ENCODE peak calls at places on chromosomes 16 and 17, in four cellular contexts. K is tibial nerve; M is esophagus squamous epithelium; Z is activated effector memory CD4-positive, alpha-beta T cell treated with anti-CD3 and anti-CD28 coated beads, Interleukin-2, amount 50 U/mL, for 16 hours. L is an unnamed sample.

GRCh38 chr17:66123163-66123562 is 68.8 kb downstream of the CEP112 start:
- DNase-seq in K (no peak), M (no peak), Z (no peak), L (no peak)

GRCh38 chr17:28871056-28871579 is 16.3 kb downstream of the ERAL1 start:
- DNase-seq in K (no peak), M (no peak), Z (peak; percentile 67), L (no peak)

GRCh38 chr17:27294689-27295630 is 1.0 kb downstream of the WSB1 start:
- DNase-seq in K (peak; percentile 81), M (peak; percentile 24), Z (peak; percentile 75), L (no peak)

GRCh38 chr17:64984776-64985521 is 65.7 kb upstream of the LRRC37A3 start:
- DNase-seq in K (no peak), M (no peak), Z (peak; percentile 85), L (no peak)

GRCh38 chr17:76529224-76529642 is 8.3 kb downstream of the CYGB start:
- DNase-seq in K (peak; percentile 87), M (no peak), Z (no peak), L (no peak)

GRCh38 chr17:60390881-60391418 is 983 bp downstream of the USP32 start:
- DNase-seq in K (peak; percentile 25), M (no peak), Z (peak; percentile 69), L (no peak)

GRCh38 chr17:57242148-57242547 is 14.2 kb upstream of the MSI2 start:
- DNase-seq in K (no peak), M (no peak), Z (no peak), L (peak; percentile 35)

GRCh38 chr16:88461291-88462269 is 8.5 kb downstream of the ZFPM1 start:
- DNase-seq in K (no peak), M (no peak), Z (no peak), L (no peak)

GRCh38 chr16:4362476-4363250 is 9.0 kb upstream of the VASN start:
- DNase-seq in K (no peak), M (no peak), Z (no peak), L (no peak)

GRCh38 chr16:82603784-82604411 is 22.9 kb upstream of the CDH13 start:
- DNase-seq in K (no peak), M (no peak), Z (no peak), L (no peak)

GRCh38 chr16:619476-620100 is 11.2 kb upstream of the WFIKKN1 start:
- DNase-seq in K (no peak), M (no peak), Z (no peak), L (peak; percentile 50)

GRCh38 chr16:13421726-13422125 is 498.2 kb upstream of the ERCC4 start:
- DNase-seq in K (no peak), M (no peak), Z (no peak), L (no peak)

GRCh38 chr16:47470211-47470610 is 9.1 kb downstream of the PHKB start:
- DNase-seq in K (no peak), M (no peak), Z (no peak), L (no peak)

GRCh38 chr16:85082553-85083050 is 29.7 kb downstream of the CIBAR2 start:
- DNase-seq in K (no peak), M (no peak), Z (no peak), L (peak; percentile 45)

GRCh38 chr17:43983515-43984411 is 20.7 kb upstream of the NAGS start:
- DNase-seq in K (no peak), M (no peak), Z (no peak), L (no peak)

GRCh38 chr17:9707917-9708316 is 62.6 kb downstream of the USP43 start:
- DNase-seq in K (no peak), M (no peak), Z (no peak), L (no peak)

GRCh38 chr17:81138500-81138899 is 26.8 kb upstream of the PVALEF start:
- DNase-seq in K (no peak), M (no peak), Z (no peak), L (no peak)

GRCh38 chr16:68389006-68389405 is 59.3 kb downstream of the SMPD3 start:
- DNase-seq in K (no peak), M (no peak), Z (peak; percentile 37), L (no peak)

GRCh38 chr16:70160388-70160787 is 13.2 kb upstream of the CLEC18C start:
- DNase-seq in K (no peak), M (no peak), Z (no peak), L (no peak)

GRCh38 chr16:58299757-58300349 is 5.0 kb upstream of the PRSS54 start:
- DNase-seq in K (no peak), M (no peak), Z (no peak), L (no peak)

GRCh38 chr17:8628172-8628571 is 2.4 kb downstream of the MYH10 start:
- DNase-seq in K (no peak), M (no peak), Z (no peak), L (no peak)

GRCh38 chr17:80003969-80004368 is 31.7 kb downstream of the TBC1D16 start:
- DNase-seq in K (no peak), M (no peak), Z (no peak), L (no peak)

GRCh38 chr16:24838554-24839266 is 7.1 kb upstream of the SLC5A11 start:
- DNase-seq in K (peak; percentile 39), M (no peak), Z (no peak), L (no peak)

GRCh38 chr16:53456625-53457024 is 22.4 kb downstream of the RBL2 start:
- DNase-seq in K (no peak), M (no peak), Z (no peak), L (no peak)

GRCh38 chr16:86671486-86672214 is 93.3 kb downstream of the FOXL1 start:
- DNase-seq in K (no peak), M (no peak), Z (no peak), L (no peak)

GRCh38 chr16:14301150-14302030 is 230.3 kb downstream of the MRTFB start:
- DNase-seq in K (peak; percentile 29), M (no peak), Z (peak; percentile 67), L (no peak)

GRCh38 chr16:65532846-65533245 is 411.0 kb upstream of the CDH11 start:
- DNase-seq in K (no peak), M (no peak), Z (no peak), L (no peak)

GRCh38 chr16:19223235-19223847 is 55.3 kb downstream of the SYT17 start:
- DNase-seq in K (peak; percentile 19), M (no peak), Z (no peak), L (no peak)

GRCh38 chr16:52450906-52451305 is 96.0 kb downstream of the TOX3 start:
- DNase-seq in K (no peak), M (no peak), Z (no peak), L (no peak)

GRCh38 chr17:48632579-48633265 is 6.6 kb upstream of the HOXB9 start:
- DNase-seq in K (no peak), M (no peak), Z (peak; percentile 37), L (no peak)